ENCODE peak calls at places on chromosomes 6 and 20, in four cellular contexts. C is lower leg skin, Y is fibroblast of the aortic adventitia, T is bronchial epithelial cell. S is an unnamed sample.

GRCh38 chr6:29850011-29850553 is 22.5 kb downstream of the HLA-G start:
- DNase-seq in C (no peak), Y (peak; percentile 6), T (peak; percentile 71), S (no peak)

GRCh38 chr6:104789770-104790190 is 69.9 kb downstream of the HACE1 start:
- DNase-seq in C (no peak), T (peak; percentile 65), Y (peak; percentile 55), S (peak; percentile 84)

GRCh38 chr6:52663120-52663934 is 7.6 kb upstream of the TMEM14A start:
- DNase-seq in C (no peak), Y (peak; percentile 89), T (peak; percentile 64), S (peak; percentile 78)

GRCh38 chr20:49508435-49509199 is 26.1 kb upstream of the KCNB1 start:
- DNase-seq in T (peak; percentile 31), Y (peak; percentile 53), C (no peak), S (peak; percentile 55)

GRCh38 chr6:151633517-151634335 is 139.9 kb downstream of the CCDC170 start:
- DNase-seq in T (no peak), Y (no peak), C (no peak), S (no peak)

GRCh38 chr6:42199106-42199981 is 4.6 kb upstream of the GUCA1B start:
- DNase-seq in C (no peak), Y (peak; percentile 66), T (peak; percentile 26), S (peak; percentile 60)

GRCh38 chr20:34792687-34793363 is 32.6 kb downstream of the NCOA6 start:
- DNase-seq in T (no peak), Y (no peak), C (no peak), S (no peak)

GRCh38 chr6:108676555-108676954 is 115.8 kb downstream of the FOXO3 start:
- DNase-seq in C (no peak), Y (no peak), T (no peak), S (no peak)

GRCh38 chr6:121856296-121856695 is 420.9 kb downstream of the GJA1 start:
- DNase-seq in C (no peak), Y (peak; percentile 72), T (no peak), S (peak; percentile 85)

GRCh38 chr20:3802524-3803239 is 6.6 kb downstream of the CDC25B start:
- DNase-seq in C (no peak), Y (no peak), T (no peak), S (no peak)

GRCh38 chr20:9514072-9514460 is 324 bp upstream of the LAMP5 start:
- DNase-seq in T (no peak), Y (no peak), C (no peak), S (no peak)

GRCh38 chr20:56348306-56348695 is 10.5 kb upstream of the FAM210B start:
- DNase-seq in Y (peak; percentile 31), C (no peak), T (no peak), S (no peak)

GRCh38 chr6:137829641-137830083 is 37.4 kb upstream of the TNFAIP3 start:
- DNase-seq in C (no peak), T (peak; percentile 83), Y (peak; percentile 51), S (no peak)

GRCh38 chr6:40735126-40735920 is 148.2 kb upstream of the LRFN2 start:
- DNase-seq in Y (no peak), T (no peak), C (no peak), S (no peak)

GRCh38 chr20:52959125-52959524 is 13.0 kb upstream of the TSHZ2 start:
- DNase-seq in T (peak; percentile 45), C (no peak), Y (no peak), S (no peak)

GRCh38 chr6:109853426-109853825 is 124.7 kb upstream of the GPR6 start:
- DNase-seq in Y (no peak), C (no peak), T (no peak), S (no peak)

GRCh38 chr6:19771753-19772336 is 65.3 kb upstream of the ID4 start:
- DNase-seq in Y (peak; percentile 51), T (peak; percentile 37), C (no peak), S (peak; percentile 51)

GRCh38 chr6:28137458-28138020 is 4.1 kb upstream of the ZKSCAN8 start:
- DNase-seq in C (no peak), T (peak; percentile 41), Y (no peak), S (peak; percentile 35)

GRCh38 chr6:39876826-39877225 is 57.4 kb downstream of the MOCS1 start:
- DNase-seq in T (no peak), C (no peak), Y (no peak), S (no peak)

GRCh38 chr20:5100684-5101347 is 18.9 kb downstream of the PCNA start:
- DNase-seq in Y (peak; percentile 72), C (peak; percentile 67), T (peak; percentile 50), S (peak; percentile 55)

GRCh38 chr6:9507136-9507895 is 907.6 kb downstream of the TFAP2A start:
- DNase-seq in T (no peak), Y (no peak), C (no peak), S (no peak)

GRCh38 chr6:18262812-18263560 is 1.3 kb downstream of the DEK start:
- DNase-seq in T (peak; percentile 40), Y (peak; percentile 34), C (no peak), S (no peak)

GRCh38 chr6:111865909-111866546 is 7.2 kb downstream of the FYN start:
- DNase-seq in C (no peak), Y (no peak), T (no peak), S (no peak)

GRCh38 chr20:33875055-33875454 is 63.9 kb downstream of the CHMP4B start:
- DNase-seq in C (no peak), Y (no peak), T (no peak), S (no peak)

GRCh38 chr6:110858016-110858415 is 16.6 kb upstream of the AMD1 start:
- DNase-seq in C (no peak), T (no peak), Y (no peak), S (no peak)

GRCh38 chr20:58461104-58461503 is 54.1 kb downstream of the APCDD1L start:
- DNase-seq in Y (no peak), T (no peak), C (no peak), S (no peak)

GRCh38 chr6:37783025-37783825 is 36.3 kb upstream of the ZFAND3 start:
- DNase-seq in T (no peak), Y (peak; percentile 30), C (no peak), S (peak; percentile 41)

GRCh38 chr6:26220353-26220970 is 133.2 kb downstream of the HFE start:
- DNase-seq in Y (no peak), C (no peak), T (no peak), S (no peak)

GRCh38 chr20:46701057-46701456 is 8.4 kb upstream of the SLC2A10 start:
- DNase-seq in Y (no peak), T (no peak), C (no peak), S (no peak)

GRCh38 chr6:164106345-164106769 is 691.8 kb downstream of the QKI start:
- DNase-seq in T (no peak), Y (peak; percentile 2), C (no peak), S (no peak)
- TF ChIP-seq CTCF in T (no peak), Y (peak; percentile 24), C (no peak), S (peak; percentile 40)

GRCh38 chr6:147808631-147809030 is 300.1 kb downstream of the SAMD5 start:
- DNase-seq in Y (no peak), C (no peak), T (no peak), S (no peak)

GRCh38 chr6:147802400-147802799 is 293.9 kb downstream of the SAMD5 start:
- DNase-seq in Y (no peak), C (no peak), T (no peak), S (no peak)

GRCh38 chr6:147805155-147805554 is 296.7 kb downstream of the SAMD5 start:
- DNase-seq in Y (no peak), T (no peak), C (no peak), S (no peak)

GRCh38 chr6:147806697-147807096 is 298.2 kb downstream of the SAMD5 start:
- DNase-seq in T (no peak), Y (no peak), C (no peak), S (no peak)
- TF ChIP-seq CTCF in T (no peak), Y (no peak), C (no peak), S (no peak)

DNA sequence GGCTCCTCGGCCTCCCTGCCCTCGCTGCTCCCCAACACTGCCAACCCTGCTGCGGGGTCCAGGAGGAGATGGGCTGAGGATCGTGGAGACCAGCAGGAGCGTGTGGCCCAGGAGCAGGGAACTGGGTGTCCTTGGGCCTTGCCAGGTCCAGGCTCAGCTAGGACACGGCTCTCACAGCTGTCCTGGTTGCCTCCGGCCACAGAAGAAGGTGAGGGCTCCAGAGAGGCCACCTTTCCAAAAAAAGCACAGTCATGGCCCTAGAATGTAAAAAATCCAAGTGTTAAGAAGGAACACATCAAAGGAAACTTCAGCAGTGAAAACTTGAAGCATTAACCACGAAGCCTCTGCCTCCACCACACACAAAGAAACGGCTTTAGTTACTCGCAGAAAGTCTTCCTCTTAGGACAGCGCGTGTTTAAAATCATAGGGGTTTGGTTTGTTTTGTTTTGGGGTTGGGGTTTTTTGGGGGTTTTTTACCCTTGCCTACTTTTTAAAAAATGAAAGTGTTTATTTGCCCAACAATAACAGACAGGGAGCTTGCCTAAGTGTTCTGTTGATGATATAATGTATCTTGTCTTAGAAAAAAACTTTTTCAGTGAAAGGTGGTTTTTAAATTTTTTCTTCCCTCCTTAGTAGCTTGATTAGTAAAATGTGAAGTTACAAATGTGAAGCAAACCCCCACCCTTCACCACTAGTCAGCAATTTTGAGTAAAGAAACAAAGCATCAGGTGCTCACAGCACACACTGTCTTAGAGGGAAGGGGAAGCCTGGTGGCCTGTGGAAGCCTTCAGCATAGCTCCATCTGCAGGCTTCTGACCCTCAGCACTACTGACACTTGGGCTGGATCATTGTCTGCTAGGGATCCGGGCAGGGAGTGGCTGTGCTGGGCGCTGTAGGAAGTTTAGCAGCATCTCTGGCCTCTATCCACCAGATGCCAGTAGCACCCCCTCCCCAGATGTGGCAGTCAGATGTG is 60.0 kb downstream of the PTPN1 start:
- DNase-seq in C (no peak), Y (peak; percentile 41), T (no peak), S (no peak)
- TF ChIP-seq CTCF in C (no peak), Y (peak; percentile 45), T (peak; percentile 38), S (peak; percentile 47)

GRCh38 chr20:41123636-41124035 is 13.7 kb upstream of the PLCG1 start:
- DNase-seq in C (no peak), T (no peak), Y (no peak), S (no peak)
- TF ChIP-seq CTCF in C (no peak), T (no peak), Y (no peak), S (no peak)

GRCh38 chr6:143962644-143962929 is 45.5 kb downstream of the PLAGL1 start:
- DNase-seq in T (peak; percentile 32), C (no peak), Y (peak; percentile 66), S (peak; percentile 87)
- TF ChIP-seq CTCF in T (peak; percentile 53), C (no peak), Y (peak; percentile 56), S (peak; percentile 67)

DNA sequence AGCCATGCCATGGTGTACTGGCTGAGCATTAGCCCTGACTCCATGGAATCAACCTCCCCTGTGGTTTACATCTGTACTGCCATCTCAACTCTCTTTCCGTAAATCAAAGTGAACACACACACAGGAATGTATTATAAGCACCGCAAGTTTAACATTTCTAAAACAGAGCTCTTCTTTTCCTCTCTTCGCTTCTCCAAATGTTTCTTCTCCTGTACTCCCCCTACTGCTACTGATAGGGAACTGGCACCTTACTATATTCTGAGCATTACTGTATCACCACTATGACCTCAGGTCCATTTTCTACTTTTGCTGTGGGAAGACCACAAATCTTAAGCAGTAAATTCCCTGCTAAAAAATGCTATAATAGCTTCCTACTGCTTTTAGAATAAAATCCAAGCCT is 101.2 kb downstream of the NUS1 start:
- DNase-seq in C (no peak), T (peak; percentile 10), Y (peak; percentile 4), S (peak; percentile 18)
- TF ChIP-seq CTCF in C (no peak), T (peak; percentile 15), Y (no peak), S (no peak)

DNA sequence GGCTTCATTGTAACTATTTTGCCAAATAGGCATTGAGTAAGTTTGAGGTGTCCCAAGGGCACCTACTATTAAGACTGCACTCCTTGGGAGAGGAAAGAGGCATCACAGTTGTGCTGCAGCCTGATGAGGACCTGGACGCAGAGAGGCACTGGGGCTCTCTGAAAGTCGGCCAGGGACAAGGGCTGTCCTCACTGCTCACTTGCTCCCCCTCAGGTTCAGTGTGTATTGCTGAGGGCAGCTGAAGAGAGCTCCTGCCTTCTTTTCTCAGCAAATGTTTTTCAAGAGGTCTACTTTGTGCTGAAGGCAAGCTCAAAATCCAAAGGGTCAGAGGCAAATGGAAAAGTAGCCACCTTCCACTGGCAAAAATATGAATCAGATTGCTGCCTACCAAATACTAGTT is 331.8 kb downstream of the RIMS1 start:
- DNase-seq in C (no peak), T (peak; percentile 17), Y (peak; percentile 1), S (peak; percentile 20)
- TF ChIP-seq CTCF in C (no peak), T (peak; percentile 51), Y (peak; percentile 53), S (peak; percentile 55)

S was measured in AG10803.